ENCODE peak calls at places on chromosome 17, in five cellular contexts. A is SJCRH30, H is neural crest cell, I is psoas muscle, N is HuH-7.5. S is an unnamed sample.
A peak's percentile ranks its signal among the peaks of the same experiment; 100 is the strongest.

GRCh38 chr17:56977673-56978395 is at the start of gene SCPEP1:
- DNase-seq in A (peak; percentile 82), H (peak; percentile 66), I (peak; percentile 85), N (peak; percentile 85), S (peak; percentile 81)

GRCh38 chr17:2624292-2624731 is 30.9 kb downstream of the PAFAH1B1 start:
- DNase-seq in A (no peak), H (no peak), I (no peak), N (no peak), S (no peak)

GRCh38 chr17:74429604-74430384 is 2.1 kb upstream of the GPRC5C start:
- DNase-seq in A (no peak), H (no peak), I (no peak), N (no peak), S (peak; percentile 28)

GRCh38 chr17:82299452-82299851 is 18.0 kb downstream of the CD7 start:
- DNase-seq in A (no peak), H (no peak), I (no peak), N (no peak), S (no peak)

GRCh38 chr17:44787271-44787940 is 28.6 kb downstream of the ADAM11 start:
- DNase-seq in A (no peak), H (no peak), I (no peak), N (no peak), S (no peak)

GRCh38 chr17:32741381-32741780 is 135.5 kb downstream of the MYO1D start:
- DNase-seq in A (no peak), H (no peak), I (no peak), N (no peak), S (no peak)

GRCh38 chr17:38561416-38562214 is 44.1 kb downstream of the SRCIN1 start:
- DNase-seq in A (no peak), H (peak; percentile 43), I (no peak), N (no peak), S (no peak)

GRCh38 chr17:50661795-50662391 is 27.2 kb downstream of the ABCC3 start:
- DNase-seq in A (peak; percentile 31), H (no peak), I (peak; percentile 35), N (peak; percentile 70), S (peak; percentile 100)

GRCh38 chr17:79630120-79630519 is 19.3 kb upstream of the RBFOX3 start:
- DNase-seq in A (no peak), H (no peak), I (no peak), N (no peak), S (no peak)

S was measured in PC-3.